ENCODE peak calls at places on chromosomes 6 and 20, in four cellular contexts. A, K, Y and B are unnamed samples. For H3K4me1, the result is how much of the 10 kb centered on the place peaks cover.

GRCh38 chr6:127391019-127391974 is 47.9 kb upstream of the ECHDC1 start:
- DNase-seq in Y (no peak), A (no peak), K (no peak), B (no peak)

GRCh38 chr6:37660317-37660716 is 37.4 kb downstream of the MDGA1 start:
- DNase-seq in A (no peak), K (no peak), Y (no peak), B (no peak)

GRCh38 chr6:35248300-35248699 is 11.2 kb upstream of the ZNF76 start:
- DNase-seq in Y (no peak), A (no peak), K (no peak), B (no peak)

GRCh38 chr20:23314714-23315498 is 35.7 kb upstream of the NXT1 start:
- DNase-seq in K (no peak), A (no peak), Y (no peak), B (no peak)

GRCh38 chr20:19928379-19929360 is 88.5 kb upstream of the NAA20 start:
- DNase-seq in K (peak), A (no peak), Y (no peak), B (no peak)

GRCh38 chr20:14470231-14470894 is 133.0 kb upstream of the FLRT3 start:
- DNase-seq in A (no peak), K (peak), Y (no peak), B (no peak)

GRCh38 chr6:51473996-51474975 is 613.1 kb downstream of the PKHD1 start:
- DNase-seq in A (no peak), K (no peak), Y (no peak), B (no peak)

GRCh38 chr6:138417493-138418117 is 13.6 kb downstream of the HEBP2 start:
- DNase-seq in Y (peak), A (no peak), K (no peak), B (no peak)

GRCh38 chr6:51468704-51469103 is 618.7 kb downstream of the PKHD1 start:
- DNase-seq in Y (peak), A (no peak), K (no peak), B (no peak)

GRCh38 chr20:19758888-19759331 is 852 bp downstream of the RIN2 start:
- DNase-seq in Y (peak), A (peak), K (peak), B (no peak)

GRCh38 chr6:32153835-32154513 is at the start of gene PPT2:
- DNase-seq in K (peak), A (peak), Y (peak), B (peak)

GRCh38 chr6:32151885-32152311 is at the start of gene PRRT1:
- DNase-seq in K (no peak), Y (peak), A (peak), B (no peak)

GRCh38 chr6:32154514-32155161 is 697 bp downstream of the PPT2 start:
- DNase-seq in A (peak), K (peak), Y (peak), B (peak)

GRCh38 chr6:32152414-32153251 is 894 bp upstream of the PRRT1 start:
- DNase-seq in Y (peak), K (no peak), A (peak), B (no peak)

DNA sequence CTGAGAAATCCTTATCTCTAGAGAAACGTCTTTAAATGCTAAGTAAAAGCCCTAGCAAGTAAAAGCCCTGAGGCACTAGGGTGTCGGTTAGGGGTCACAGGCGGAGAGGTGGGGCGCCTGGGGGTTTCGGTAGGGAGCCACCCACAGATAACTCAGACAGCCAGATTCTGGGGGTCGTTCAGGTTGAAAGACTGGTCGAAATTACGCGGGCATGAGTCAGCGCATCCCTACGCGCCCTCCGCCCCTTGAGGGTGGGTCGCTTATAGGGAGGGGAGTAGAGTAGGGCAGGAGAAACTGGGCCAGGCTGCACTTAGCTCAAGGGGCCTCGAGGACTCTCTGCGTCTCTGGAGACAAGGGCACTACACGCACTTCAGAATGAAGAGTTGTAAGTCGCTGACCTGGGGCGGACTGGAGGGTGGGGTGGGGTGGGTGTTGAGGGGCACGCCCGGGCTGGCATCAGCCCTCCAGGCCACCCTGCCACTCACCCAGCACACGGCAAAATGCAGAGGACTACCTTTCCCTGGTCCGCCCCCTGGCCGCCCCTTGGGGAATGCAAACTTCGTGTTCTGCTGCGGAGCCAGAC is 598 bp upstream of the PPT2 start:
- DNase-seq in Y (peak), K (peak), A (peak), B (no peak)
- TF ChIP-seq CTCF in Y (peak), K (no peak), A (no peak), B (no peak)

GRCh38 chr6:115000736-115001135 is 657.9 kb upstream of the HS3ST5 start:
- DNase-seq in A (no peak), Y (no peak), K (no peak), B (no peak)
- H3K4me1 ChIP-seq in A (under half), Y (under half), K (under half), B (under half)

DNA sequence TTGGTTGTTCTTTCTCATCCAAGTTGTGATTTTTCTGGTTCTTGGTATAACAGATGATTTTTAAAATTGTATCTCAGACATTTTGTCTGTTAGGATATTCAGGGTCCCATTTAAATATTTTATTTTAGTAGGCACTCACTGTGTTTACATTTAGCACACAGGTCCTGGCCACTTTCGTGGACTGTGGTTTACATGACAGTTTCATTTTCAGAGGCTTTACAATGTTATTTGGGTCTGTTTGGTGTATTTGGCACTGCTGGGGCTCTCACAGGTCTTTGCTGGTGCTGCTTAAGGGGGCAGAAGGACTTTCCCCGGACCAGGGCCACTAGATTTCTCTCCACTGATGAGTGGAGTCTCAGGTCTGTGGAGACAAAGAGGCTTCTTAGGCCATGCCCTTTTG is 75.5 kb upstream of the TGM3 start:
- DNase-seq in K (no peak), Y (no peak), A (no peak), B (no peak)
- TF ChIP-seq CTCF in K (no peak), Y (no peak), A (no peak), B (no peak)

GRCh38 chr6:10398439-10399218 is 16.2 kb downstream of the TFAP2A start:
- DNase-seq in A (peak), Y (no peak), K (no peak), B (no peak)

GRCh38 chr6:10400330-10400729 is 14.5 kb downstream of the TFAP2A start:
- DNase-seq in A (peak), K (no peak), Y (peak), B (no peak)

GRCh38 chr6:10397756-10398438 is 17.0 kb downstream of the TFAP2A start:
- DNase-seq in Y (peak), A (no peak), K (no peak), B (no peak)

GRCh38 chr6:10401004-10401536 is 13.8 kb downstream of the TFAP2A start:
- DNase-seq in A (peak), K (no peak), Y (no peak), B (no peak)

GRCh38 chr6:10399451-10399850 is 15.4 kb downstream of the TFAP2A start:
- DNase-seq in A (no peak), K (no peak), Y (no peak), B (no peak)
- H3K4me1 ChIP-seq in A (half or more), K (under half), Y (under half), B (under half)

GRCh38 chr6:68313911-68314310 is 321.2 kb upstream of the ADGRB3 start:
- DNase-seq in K (no peak), A (peak), Y (peak), B (no peak)
- TF ChIP-seq CTCF in K (no peak), A (peak), Y (peak), B (no peak)

DNA sequence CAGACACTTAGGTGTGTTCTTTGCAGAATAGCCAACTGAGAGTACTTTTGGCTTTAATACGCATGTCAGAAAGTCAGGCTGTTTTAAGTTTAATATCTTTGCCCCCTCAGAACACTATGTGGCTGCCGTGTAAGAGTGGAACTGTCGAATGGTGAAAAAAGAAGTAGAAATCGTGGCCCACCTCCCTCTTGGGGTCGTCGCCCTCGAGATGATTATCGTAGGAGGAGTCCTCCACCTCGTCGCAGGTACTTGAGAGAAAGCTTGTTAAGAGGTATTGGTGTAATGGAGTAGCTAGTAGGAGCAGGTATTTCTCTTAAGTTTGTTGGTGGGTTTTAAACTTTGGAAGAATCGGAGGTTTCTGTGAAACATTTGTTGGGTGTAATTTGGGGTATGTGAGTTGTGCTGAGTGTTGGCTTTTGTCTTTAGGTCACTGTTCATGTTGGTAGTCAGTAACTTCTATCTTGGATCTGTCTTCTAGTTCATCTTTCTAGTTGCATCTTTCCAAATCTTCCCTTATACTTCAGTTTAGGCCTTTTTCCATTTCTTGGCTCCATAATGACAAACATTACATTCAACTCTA is 4.7 kb downstream of the SRSF3 start:
- DNase-seq in Y (no peak), A (no peak), K (no peak), B (no peak)
- H3K4me1 ChIP-seq in Y (under half), A (under half), K (half or more), B (half or more)

DNA sequence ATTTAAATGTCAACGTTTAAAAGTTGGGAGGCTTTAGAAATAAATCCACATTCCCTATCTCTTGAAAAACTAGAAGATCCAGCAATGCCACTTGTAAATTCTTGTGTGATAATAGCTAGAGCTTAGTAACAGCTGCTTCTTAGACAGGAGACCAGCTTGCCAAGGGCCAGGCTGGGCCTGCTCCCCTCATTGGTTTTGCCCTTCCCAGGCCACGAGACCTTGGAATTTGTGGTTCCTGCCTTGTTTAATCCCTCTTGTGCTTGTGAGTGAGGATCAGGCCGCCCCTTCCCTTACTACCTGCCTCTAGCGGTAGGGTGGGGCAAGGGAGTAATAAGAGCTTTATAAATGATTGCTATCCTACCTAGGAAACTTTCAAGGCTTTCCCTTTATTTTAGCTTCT is 363.5 kb downstream of the SYNE1 start:
- DNase-seq in A (peak), Y (peak), K (no peak), B (no peak)
- TF ChIP-seq CTCF in A (peak), Y (peak), K (no peak), B (no peak)

DNA sequence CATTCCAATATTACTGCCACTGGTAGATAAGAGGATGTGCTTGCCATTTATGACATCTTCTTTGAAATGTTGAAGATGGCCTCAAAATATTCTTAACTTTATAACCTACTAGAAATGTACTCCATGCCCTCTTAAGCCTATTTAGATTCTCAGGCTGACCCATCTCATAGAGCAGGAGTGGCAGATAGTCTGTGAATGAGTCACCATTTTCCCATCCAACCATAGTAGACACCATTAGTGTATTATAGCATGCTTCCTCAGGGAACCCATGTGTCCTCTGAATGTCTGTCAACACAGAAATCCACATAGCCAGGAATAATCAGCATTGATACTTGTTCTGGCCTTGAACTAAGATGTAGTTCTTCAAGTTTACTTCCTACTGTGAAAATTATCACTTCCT is 150.2 kb downstream of the IMPG1 start:
- DNase-seq in A (no peak), Y (no peak), K (no peak), B (no peak)
- H3K4me1 ChIP-seq in A (under half), Y (under half), K (under half), B (under half)

GRCh38 chr20:25540273-25540672 is 45.1 kb downstream of the NINL start:
- DNase-seq in K (no peak), A (peak), Y (peak), B (no peak)
- TF ChIP-seq CTCF in K (no peak), A (peak), Y (peak), B (no peak)